ENCODE peak calls at places on chromosomes 11 and 22, in seven cellular contexts. P is lower lobe of right lung, L is cardiac fibroblast, S is NCI-H1417, K is progenitor cell of endocrine pancreas, C is T-helper 1 cell, N is kidney glomerular epithelial cell. D is an unnamed sample.

GRCh38 chr22:35205141-35205775 is 52.0 kb upstream of the HMGXB4 start:
- DNase-seq in P (no peak), L (no peak), S (peak; percentile 56), K (no peak), C (no peak), N (no peak), D (no peak)

GRCh38 chr11:62540804-62541671 is 5.6 kb downstream of the AHNAK start:
- DNase-seq in P (no peak), L (no peak), S (no peak), K (no peak), C (no peak), N (no peak), D (peak; percentile 32)

GRCh38 chr11:5449023-5449422 is at the start of gene OR51I2:
- DNase-seq in P (no peak), L (no peak), S (no peak), K (no peak), C (no peak), N (no peak), D (no peak)

GRCh38 chr22:31400023-31400397 is 606 bp downstream of the DRG1 start:
- DNase-seq in P (no peak), L (peak; percentile 27), S (peak; percentile 49), K (no peak), C (no peak), N (no peak), D (no peak)

GRCh38 chr22:32204856-32205722 is at the start of gene RFPL2:
- DNase-seq in P (peak; percentile 69), L (peak; percentile 29), S (peak; percentile 86), K (peak; percentile 62), C (no peak), N (no peak), D (peak; percentile 70)

GRCh38 chr22:20429254-20430100 is 8.1 kb downstream of the SCARF2 start:
- DNase-seq in P (peak; percentile 84), L (no peak), S (no peak), K (no peak), C (peak; percentile 79), N (no peak), D (peak; percentile 75)

GRCh38 chr11:122293298-122294023 is 177.4 kb upstream of the BLID start:
- DNase-seq in P (no peak), L (peak; percentile 13), S (no peak), K (no peak), C (no peak), N (peak; percentile 1), D (no peak)

GRCh38 chr11:59668188-59668949 is 468 bp downstream of the PATL1 start:
- DNase-seq in P (peak; percentile 80), L (peak; percentile 56), S (peak; percentile 73), K (peak; percentile 58), C (peak; percentile 61), N (peak; percentile 54), D (peak; percentile 87)

GRCh38 chr11:69504127-69504526 is 22.7 kb downstream of the LINC01488 start:
- DNase-seq in P (no peak), L (no peak), S (no peak), K (no peak), C (no peak), N (no peak), D (no peak)

GRCh38 chr11:72813740-72814138 is 472 bp upstream of the ATG16L2 start:
- DNase-seq in P (peak; percentile 93), L (peak; percentile 87), S (peak; percentile 96), K (no peak), C (peak; percentile 76), N (peak; percentile 59), D (peak; percentile 89)

GRCh38 chr11:44987506-44987905 is 36.8 kb upstream of the TP53I11 start:
- DNase-seq in P (no peak), L (no peak), S (no peak), K (no peak), C (no peak), N (no peak), D (no peak)

GRCh38 chr11:83456075-83456474 is 169.9 kb upstream of the CCDC90B start:
- DNase-seq in P (no peak), L (no peak), S (no peak), K (peak; percentile 17), C (no peak), N (no peak), D (no peak)

GRCh38 chr11:102318469-102318868 is 1.2 kb downstream of the BIRC3 start:
- DNase-seq in P (no peak), L (no peak), S (no peak), K (no peak), C (peak; percentile 40), N (peak; percentile 22), D (peak; percentile 85)

D was measured in CD4-positive, alpha-beta memory T cell.